ENCODE peak calls at places on chromosomes 16 and 17, in eight cellular contexts. B is Ammon's horn; K is GM12892; R is AG10803; J is head of caudate nucleus; O is stimulated activated CD8-positive, alpha-beta memory T cell treated with anti-CD3 and anti-CD28 coated beads, Interleukin-12 subunit alpha, Interleukin-12 subunit beta, amount 100 ng/mL, for 4 hours; S is cardiac fibroblast; A is SHP77. H is an unnamed sample.

GRCh38 chr16:64094170-64094960 is 1027.5 kb downstream of the CDH11 start:
- DNase-seq in B (no peak), K (no peak), R (peak; percentile 62), J (no peak), O (no peak), S (peak; percentile 66), A (no peak), H (no peak)

GRCh38 chr16:23858496-23859062 is 22.8 kb downstream of the PRKCB start:
- DNase-seq in B (peak; percentile 48), K (no peak), R (peak; percentile 6), J (peak; percentile 61), O (no peak), S (no peak), A (no peak), H (no peak)

GRCh38 chr16:69748694-69749345 is 5.9 kb downstream of the NOB1 start:
- DNase-seq in B (no peak), K (no peak), R (no peak), J (peak; percentile 49), O (no peak), S (no peak), A (no peak), H (no peak)

GRCh38 chr17:28978016-28978415 is 26.7 kb upstream of the PHF12 start:
- DNase-seq in B (no peak), K (no peak), R (no peak), J (no peak), O (no peak), S (no peak), A (no peak), H (no peak)

GRCh38 chr17:41301916-41302901 is at the start of gene KRTAP29-1:
- DNase-seq in B (no peak), K (no peak), R (no peak), J (no peak), O (no peak), S (no peak), A (no peak), H (no peak)

GRCh38 chr16:9465150-9465549 is 373.7 kb downstream of the HAPSTR1 start:
- DNase-seq in B (no peak), K (no peak), R (no peak), J (no peak), O (no peak), S (no peak), A (no peak), H (no peak)

GRCh38 chr16:85573696-85574641 is 39.2 kb upstream of the GSE1 start:
- DNase-seq in B (no peak), K (no peak), R (peak; percentile 44), J (peak; percentile 42), O (no peak), S (peak; percentile 40), A (peak; percentile 79), H (peak; percentile 87)

GRCh38 chr17:80264048-80264792 is 3.6 kb downstream of the RNF213 start:
- DNase-seq in B (no peak), K (no peak), R (no peak), J (no peak), O (peak; percentile 51), S (no peak), A (no peak), H (no peak)

GRCh38 chr16:23505942-23506605 is 4.2 kb downstream of the GGA2 start:
- DNase-seq in B (no peak), K (no peak), R (no peak), J (no peak), O (no peak), S (peak; percentile 21), A (no peak), H (no peak)

GRCh38 chr16:11681526-11681925 is 13.3 kb downstream of the SNN start:
- DNase-seq in B (no peak), K (no peak), R (no peak), J (no peak), O (no peak), S (no peak), A (peak; percentile 73), H (peak; percentile 64)

GRCh38 chr17:29566473-29567361 is at the start of gene ABHD15:
- DNase-seq in B (peak; percentile 57), K (peak; percentile 63), R (peak; percentile 69), J (peak; percentile 64), O (peak; percentile 55), S (peak; percentile 48), A (peak; percentile 34), H (peak; percentile 84)

GRCh38 chr16:47916266-47916665 is 239.5 kb downstream of the ABCC12 start:
- DNase-seq in B (no peak), K (no peak), R (peak; percentile 5), J (no peak), O (no peak), S (peak; percentile 64), A (no peak), H (no peak)

GRCh38 chr17:31830971-31831755 is 27.9 kb downstream of the COPRS start:
- DNase-seq in B (no peak), K (no peak), R (peak; percentile 35), J (no peak), O (no peak), S (peak; percentile 17), A (no peak), H (no peak)

GRCh38 chr17:62757518-62757951 is 50.6 kb downstream of the MARCHF10 start:
- DNase-seq in B (no peak), K (no peak), R (peak; percentile 82), J (no peak), O (no peak), S (no peak), A (no peak), H (no peak)

GRCh38 chr17:48045270-48046001 is 2.7 kb upstream of the NFE2L1 start:
- DNase-seq in B (no peak), K (no peak), R (no peak), J (peak; percentile 52), O (no peak), S (peak; percentile 60), A (no peak), H (no peak)

GRCh38 chr17:44351961-44352921 is 7.1 kb downstream of the GRN start:
- DNase-seq in B (no peak), K (no peak), R (no peak), J (no peak), O (no peak), S (no peak), A (no peak), H (no peak)

GRCh38 chr17:71438631-71439146 is 682.1 kb upstream of the SOX9 start:
- DNase-seq in B (peak; percentile 5), K (no peak), R (peak; percentile 93), J (no peak), O (no peak), S (peak; percentile 93), A (no peak), H (no peak)

GRCh38 chr17:81239714-81240555 is 817 bp downstream of the NDUFAF8 start:
- DNase-seq in B (no peak), K (peak; percentile 54), R (peak; percentile 33), J (no peak), O (peak; percentile 23), S (peak; percentile 27), A (no peak), H (no peak)

GRCh38 chr16:78490847-78491246 is 391.4 kb downstream of the WWOX start:
- DNase-seq in B (peak; percentile 58), K (no peak), R (no peak), J (peak; percentile 68), O (no peak), S (no peak), A (no peak), H (no peak)

GRCh38 chr17:42521666-42522262 is 14.3 kb upstream of the NAGLU start:
- DNase-seq in B (no peak), K (no peak), R (peak; percentile 44), J (no peak), O (no peak), S (no peak), A (no peak), H (peak; percentile 77)

GRCh38 chr16:4401094-4401501 is 15.3 kb downstream of the CORO7 start:
- DNase-seq in B (no peak), K (no peak), R (no peak), J (no peak), O (no peak), S (no peak), A (no peak), H (no peak)

GRCh38 chr17:10162034-10162433 is 36.4 kb downstream of the GAS7 start:
- DNase-seq in B (no peak), K (no peak), R (no peak), J (no peak), O (no peak), S (no peak), A (no peak), H (no peak)

GRCh38 chr16:58105619-58106018 is 23.6 kb downstream of the CFAP20 start:
- DNase-seq in B (no peak), K (no peak), R (no peak), J (no peak), O (no peak), S (no peak), A (no peak), H (no peak)

GRCh38 chr17:76395980-76396379 is 11.6 kb downstream of the SPHK1 start:
- DNase-seq in B (no peak), K (no peak), R (no peak), J (no peak), O (no peak), S (no peak), A (no peak), H (no peak)

GRCh38 chr16:54312502-54312991 is 26.0 kb upstream of the IRX3 start:
- DNase-seq in B (no peak), K (no peak), R (no peak), J (no peak), O (no peak), S (no peak), A (no peak), H (no peak)

GRCh38 chr16:12120331-12120981 is 143.9 kb downstream of the SNX29 start:
- DNase-seq in B (no peak), K (no peak), R (peak; percentile 53), J (no peak), O (no peak), S (peak; percentile 92), A (no peak), H (no peak)

GRCh38 chr17:44416558-44417289 is 27.3 kb upstream of the ITGA2B start:
- DNase-seq in B (no peak), K (no peak), R (no peak), J (no peak), O (no peak), S (no peak), A (no peak), H (no peak)

GRCh38 chr17:29251969-29252866 is 5.6 kb downstream of the CRYBA1 start:
- DNase-seq in B (no peak), K (no peak), R (peak; percentile 56), J (no peak), O (no peak), S (peak; percentile 58), A (no peak), H (no peak)

GRCh38 chr17:75087558-75088453 is at the start of gene SLC16A5:
- DNase-seq in B (peak; percentile 42), K (peak; percentile 70), R (peak; percentile 87), J (no peak), O (no peak), S (peak; percentile 61), A (no peak), H (peak; percentile 81)

GRCh38 chr17:42509916-42510315 is 26.1 kb upstream of the NAGLU start:
- DNase-seq in B (no peak), K (no peak), R (no peak), J (no peak), O (no peak), S (no peak), A (no peak), H (no peak)